ENCODE peak calls at places on chromosomes 3 and 15, in nine cellular contexts. Y, T, N, V, R, O, B, P and Z are unnamed samples.
A peak's percentile ranks its signal among the peaks of the same experiment; 100 is the strongest.

GRCh38 chr3:46915297-46915822 is 37.8 kb downstream of the PTH1R start:
- DNase-seq in O (no peak), N (peak; percentile 40), B (no peak), P (no peak), V (no peak), Y (no peak), R (no peak), T (no peak), Z (no peak)

GRCh38 chr3:141663993-141664392 is 74.1 kb upstream of the RNF7 start:
- DNase-seq in P (no peak), O (no peak), B (no peak), T (no peak), V (peak; percentile 32), R (no peak), Y (peak; percentile 10), N (no peak), Z (no peak)

GRCh38 chr15:63501256-63502089 is 2.9 kb upstream of the USP3 start:
- DNase-seq in B (peak; percentile 85), R (no peak), T (peak; percentile 92), P (no peak), V (peak; percentile 81), Y (peak; percentile 84), O (peak; percentile 70), N (no peak), Z (no peak)

GRCh38 chr15:44788748-44789147 is 52.4 kb downstream of the TRIM69 start:
- DNase-seq in B (no peak), O (no peak), V (no peak), P (peak; percentile 47), R (no peak), N (no peak), Y (no peak), T (no peak), Z (peak; percentile 1)

GRCh38 chr15:39889601-39890000 is 30.5 kb downstream of the GPR176 start:
- DNase-seq in B (no peak), P (no peak), O (no peak), Y (no peak), V (no peak), N (no peak), T (no peak), R (no peak), Z (no peak)

GRCh38 chr3:152586974-152587373 is 248.0 kb upstream of the P2RY1 start:
- DNase-seq in T (no peak), V (no peak), R (no peak), O (no peak), P (no peak), Y (no peak), N (no peak), B (no peak), Z (no peak)

GRCh38 chr3:50192689-50193141 is 1.3 kb downstream of the GNAT1 start:
- DNase-seq in R (peak; percentile 70), B (no peak), T (no peak), Y (peak; percentile 78), N (peak; percentile 93), V (peak; percentile 63), O (peak; percentile 84), P (peak; percentile 73), Z (peak; percentile 4)

GRCh38 chr3:151804267-151804666 is 9.6 kb upstream of the AADAC start:
- DNase-seq in B (no peak), O (no peak), V (no peak), R (no peak), Y (no peak), N (no peak), T (no peak), P (no peak), Z (no peak)

GRCh38 chr3:45571216-45571615 is 23.3 kb upstream of the LIMD1 start:
- DNase-seq in O (no peak), T (no peak), P (no peak), N (no peak), B (no peak), Y (no peak), R (no peak), V (no peak), Z (no peak)